ENCODE peak calls at places on chromosome 15, in nine cellular contexts. One of them, this sample, is unnamed.
A peak's percentile ranks its signal among the peaks of the same experiment; 100 is the strongest.

GRCh38 chr15:65365229-65365628 is 12.6 kb downstream of the IGDCC3 start:
- DNase-seq in kidney epithelial cell: no peak
- DNase-seq in GM23338: peak; percentile 75
- DNase-seq in frontal cortex: no peak
- DNase-seq in T-helper 2 cell: no peak
- DNase-seq in stimulated activated CD4-positive, alpha-beta T cell treated with anti-CD3 and anti-CD28 coated beads, Interleukin-1b, Interleukin-23, amount 100 ng/mL, for 48 hours: no peak
- DNase-seq in lower lobe of right lung: no peak
- DNase-seq in C1 segment of cervical spinal cord: no peak
- DNase-seq in T-helper 9 cell: no peak
- DNase-seq in this sample: no peak

GRCh38 chr15:88908697-88909621 is 4.2 kb downstream of the MFGE8 start:
- DNase-seq in frontal cortex: no peak
- DNase-seq in stimulated activated CD4-positive, alpha-beta T cell treated with anti-CD3 and anti-CD28 coated beads, Interleukin-1b, Interleukin-23, amount 100 ng/mL, for 48 hours: no peak
- DNase-seq in C1 segment of cervical spinal cord: no peak
- DNase-seq in T-helper 9 cell: no peak
- DNase-seq in GM23338: no peak
- DNase-seq in lower lobe of right lung: no peak
- DNase-seq in kidney epithelial cell: no peak
- DNase-seq in T-helper 2 cell: no peak
- DNase-seq in this sample: no peak

GRCh38 chr15:65382921-65383320 is 5.1 kb upstream of the IGDCC3 start:
- DNase-seq in lower lobe of right lung: peak; percentile 34
- DNase-seq in GM23338: no peak
- DNase-seq in kidney epithelial cell: no peak
- DNase-seq in frontal cortex: no peak
- DNase-seq in C1 segment of cervical spinal cord: no peak
- DNase-seq in T-helper 9 cell: no peak
- DNase-seq in stimulated activated CD4-positive, alpha-beta T cell treated with anti-CD3 and anti-CD28 coated beads, Interleukin-1b, Interleukin-23, amount 100 ng/mL, for 48 hours: no peak
- DNase-seq in T-helper 2 cell: no peak
- DNase-seq in this sample: no peak

GRCh38 chr15:95152741-95153140 is 921.4 kb downstream of the MCTP2 start:
- DNase-seq in C1 segment of cervical spinal cord: no peak
- DNase-seq in T-helper 9 cell: no peak
- DNase-seq in GM23338: no peak
- DNase-seq in T-helper 2 cell: no peak
- DNase-seq in stimulated activated CD4-positive, alpha-beta T cell treated with anti-CD3 and anti-CD28 coated beads, Interleukin-1b, Interleukin-23, amount 100 ng/mL, for 48 hours: no peak
- DNase-seq in lower lobe of right lung: no peak
- DNase-seq in kidney epithelial cell: no peak
- DNase-seq in frontal cortex: no peak
- DNase-seq in this sample: no peak

GRCh38 chr15:31303434-31304073 is 23.1 kb upstream of the KLF13 start:
- DNase-seq in T-helper 2 cell: no peak
- DNase-seq in T-helper 9 cell: no peak
- DNase-seq in frontal cortex: no peak
- DNase-seq in lower lobe of right lung: peak; percentile 69
- DNase-seq in GM23338: peak; percentile 44
- DNase-seq in stimulated activated CD4-positive, alpha-beta T cell treated with anti-CD3 and anti-CD28 coated beads, Interleukin-1b, Interleukin-23, amount 100 ng/mL, for 48 hours: no peak
- DNase-seq in C1 segment of cervical spinal cord: no peak
- DNase-seq in kidney epithelial cell: no peak
- DNase-seq in this sample: no peak

GRCh38 chr15:68550498-68551295 is 28.1 kb upstream of the CORO2B start:
- DNase-seq in C1 segment of cervical spinal cord: no peak
- DNase-seq in GM23338: peak; percentile 94
- DNase-seq in frontal cortex: peak; percentile 49
- DNase-seq in kidney epithelial cell: no peak
- DNase-seq in stimulated activated CD4-positive, alpha-beta T cell treated with anti-CD3 and anti-CD28 coated beads, Interleukin-1b, Interleukin-23, amount 100 ng/mL, for 48 hours: peak; percentile 66
- DNase-seq in lower lobe of right lung: peak; percentile 76
- DNase-seq in T-helper 2 cell: peak; percentile 67
- DNase-seq in T-helper 9 cell: peak; percentile 73
- DNase-seq in this sample: no peak

GRCh38 chr15:98994892-98995291 is 12.7 kb downstream of the PGPEP1L start:
- DNase-seq in frontal cortex: no peak
- DNase-seq in T-helper 9 cell: no peak
- DNase-seq in stimulated activated CD4-positive, alpha-beta T cell treated with anti-CD3 and anti-CD28 coated beads, Interleukin-1b, Interleukin-23, amount 100 ng/mL, for 48 hours: no peak
- DNase-seq in kidney epithelial cell: no peak
- DNase-seq in T-helper 2 cell: no peak
- DNase-seq in C1 segment of cervical spinal cord: no peak
- DNase-seq in lower lobe of right lung: no peak
- DNase-seq in GM23338: no peak
- DNase-seq in this sample: no peak

GRCh38 chr15:44710236-44711088 is 661 bp downstream of the PATL2 start:
- DNase-seq in GM23338: peak; percentile 40
- DNase-seq in kidney epithelial cell: no peak
- DNase-seq in stimulated activated CD4-positive, alpha-beta T cell treated with anti-CD3 and anti-CD28 coated beads, Interleukin-1b, Interleukin-23, amount 100 ng/mL, for 48 hours: no peak
- DNase-seq in frontal cortex: no peak
- DNase-seq in C1 segment of cervical spinal cord: no peak
- DNase-seq in T-helper 2 cell: no peak
- DNase-seq in lower lobe of right lung: peak; percentile 75
- DNase-seq in T-helper 9 cell: no peak
- DNase-seq in this sample: no peak

GRCh38 chr15:45083223-45083622 is 30.7 kb downstream of the DUOX2 start:
- DNase-seq in T-helper 9 cell: no peak
- DNase-seq in GM23338: no peak
- DNase-seq in frontal cortex: no peak
- DNase-seq in kidney epithelial cell: no peak
- DNase-seq in lower lobe of right lung: no peak
- DNase-seq in stimulated activated CD4-positive, alpha-beta T cell treated with anti-CD3 and anti-CD28 coated beads, Interleukin-1b, Interleukin-23, amount 100 ng/mL, for 48 hours: no peak
- DNase-seq in T-helper 2 cell: no peak
- DNase-seq in C1 segment of cervical spinal cord: no peak
- DNase-seq in this sample: no peak

GRCh38 chr15:60162251-60162650 is 158.1 kb downstream of the FOXB1 start:
- DNase-seq in lower lobe of right lung: no peak
- DNase-seq in T-helper 9 cell: no peak
- DNase-seq in stimulated activated CD4-positive, alpha-beta T cell treated with anti-CD3 and anti-CD28 coated beads, Interleukin-1b, Interleukin-23, amount 100 ng/mL, for 48 hours: no peak
- DNase-seq in T-helper 2 cell: no peak
- DNase-seq in C1 segment of cervical spinal cord: no peak
- DNase-seq in GM23338: no peak
- DNase-seq in frontal cortex: no peak
- DNase-seq in kidney epithelial cell: no peak
- DNase-seq in this sample: no peak

GRCh38 chr15:95266481-95267061 is 1035.2 kb downstream of the MCTP2 start:
- DNase-seq in GM23338: no peak
- DNase-seq in C1 segment of cervical spinal cord: no peak
- DNase-seq in stimulated activated CD4-positive, alpha-beta T cell treated with anti-CD3 and anti-CD28 coated beads, Interleukin-1b, Interleukin-23, amount 100 ng/mL, for 48 hours: no peak
- DNase-seq in kidney epithelial cell: no peak
- DNase-seq in lower lobe of right lung: no peak
- DNase-seq in frontal cortex: no peak
- DNase-seq in T-helper 2 cell: no peak
- DNase-seq in T-helper 9 cell: no peak
- DNase-seq in this sample: no peak

GRCh38 chr15:78761891-78762385 is 49.3 kb downstream of the ADAMTS7 start:
- DNase-seq in kidney epithelial cell: no peak
- DNase-seq in T-helper 2 cell: no peak
- DNase-seq in stimulated activated CD4-positive, alpha-beta T cell treated with anti-CD3 and anti-CD28 coated beads, Interleukin-1b, Interleukin-23, amount 100 ng/mL, for 48 hours: no peak
- DNase-seq in lower lobe of right lung: peak; percentile 28
- DNase-seq in C1 segment of cervical spinal cord: no peak
- DNase-seq in T-helper 9 cell: no peak
- DNase-seq in GM23338: no peak
- DNase-seq in frontal cortex: no peak
- DNase-seq in this sample: no peak

GRCh38 chr15:65304393-65305143 is at the start of gene RNU5B-1:
- DNase-seq in C1 segment of cervical spinal cord: peak; percentile 49
- DNase-seq in lower lobe of right lung: peak; percentile 69
- DNase-seq in frontal cortex: peak; percentile 75
- DNase-seq in kidney epithelial cell: peak; percentile 98
- DNase-seq in T-helper 2 cell: peak; percentile 77
- DNase-seq in T-helper 9 cell: peak; percentile 53
- DNase-seq in GM23338: peak; percentile 95
- DNase-seq in stimulated activated CD4-positive, alpha-beta T cell treated with anti-CD3 and anti-CD28 coated beads, Interleukin-1b, Interleukin-23, amount 100 ng/mL, for 48 hours: peak; percentile 89
- DNase-seq in this sample: no peak